ENCODE peak calls at places on chromosomes 3 and 15, in six cellular contexts. C is HCT116, A is K562, Z is endothelial cell of umbilical vein, U is H1, X is A549. K is an unnamed sample.

GRCh38 chr3:124147429-124147828 is 155.5 kb upstream of the ROPN1 start:
- DNase-seq in Z (no peak), A (no peak), U (peak; percentile 0), C (no peak), X (no peak), K (no peak)

GRCh38 chr3:15629860-15630597 is 28.5 kb downstream of the BTD start:
- DNase-seq in X (peak; percentile 86), Z (peak; percentile 91), C (peak; percentile 70), A (peak; percentile 72), U (no peak), K (peak; percentile 44)

GRCh38 chr3:31762888-31763351 is 218.1 kb downstream of the OSBPL10 start:
- DNase-seq in C (no peak), Z (no peak), U (no peak), A (no peak), X (no peak), K (no peak)

GRCh38 chr3:168248383-168249047 is 152.8 kb upstream of the GOLIM4 start:
- DNase-seq in C (no peak), Z (peak; percentile 16), A (no peak), X (peak; percentile 16), U (peak; percentile 65), K (peak; percentile 51)

GRCh38 chr3:127159547-127159946 is 33.4 kb upstream of the PRR23E start:
- DNase-seq in U (no peak), Z (no peak), A (no peak), C (no peak), X (no peak), K (peak; percentile 23)

GRCh38 chr15:82020588-82020987 is 25.2 kb downstream of the MEX3B start:
- DNase-seq in U (no peak), Z (no peak), X (no peak), A (no peak), C (no peak), K (no peak)

GRCh38 chr3:85864896-85865295 is 906.1 kb downstream of the CADM2 start:
- DNase-seq in X (no peak), C (no peak), Z (no peak), A (no peak), U (no peak), K (no peak)

GRCh38 chr3:149388714-149389417 is 11.4 kb upstream of the TM4SF1 start:
- DNase-seq in X (peak; percentile 60), U (no peak), Z (no peak), C (no peak), A (no peak), K (no peak)

GRCh38 chr15:79170256-79170664 is 79.7 kb upstream of the RASGRF1 start:
- DNase-seq in X (peak; percentile 52), U (no peak), A (no peak), C (no peak), Z (no peak), K (no peak)

GRCh38 chr3:126850370-126851085 is 132.4 kb upstream of the PLXNA1 start:
- DNase-seq in U (peak; percentile 68), X (peak; percentile 41), A (no peak), Z (no peak), C (no peak), K (peak; percentile 72)

GRCh38 chr3:157109267-157110141 is 50.4 kb downstream of the CCNL1 start:
- DNase-seq in U (no peak), X (no peak), A (peak; percentile 87), C (no peak), Z (no peak), K (no peak)

GRCh38 chr3:63328386-63328785 is 50.3 kb downstream of the SYNPR start:
- DNase-seq in X (no peak), Z (no peak), C (no peak), U (no peak), A (no peak), K (no peak)

GRCh38 chr3:14877404-14877803 is 58.6 kb downstream of the FGD5 start:
- DNase-seq in C (no peak), A (no peak), Z (no peak), X (no peak), U (no peak), K (no peak)

GRCh38 chr3:179957264-179957845 is 79.4 kb downstream of the PEX5L start:
- DNase-seq in A (no peak), X (no peak), U (no peak), Z (no peak), C (no peak), K (no peak)

GRCh38 chr15:77634266-77634962 is 1.7 kb upstream of the LINGO1 start:
- DNase-seq in X (peak; percentile 84), Z (peak; percentile 48), A (peak; percentile 82), C (peak; percentile 26), U (peak; percentile 93), K (peak; percentile 92)

GRCh38 chr15:96595951-96596350 is 265.5 kb downstream of the NR2F2 start:
- DNase-seq in X (no peak), Z (no peak), U (no peak), A (no peak), C (no peak), K (no peak)

DNA sequence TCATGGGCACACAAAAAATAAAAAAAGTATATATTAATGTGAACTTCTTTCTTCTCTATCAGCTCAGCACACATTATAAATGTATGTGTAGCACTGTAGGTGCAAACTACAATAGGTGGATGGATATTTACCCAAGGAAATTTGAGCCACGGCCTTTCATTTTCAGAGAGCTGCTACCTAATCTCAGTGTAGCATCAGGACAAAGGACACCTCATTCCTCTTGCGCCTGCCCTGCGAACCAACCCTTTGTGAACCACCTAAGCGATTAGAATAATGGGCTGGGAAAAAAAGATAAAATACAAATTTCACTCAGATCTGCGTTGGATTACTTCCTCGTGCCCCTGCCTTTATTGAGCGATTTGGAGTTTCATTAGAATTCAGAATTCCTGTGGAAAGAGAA is 263.2 kb downstream of the NR2F2 start:
- DNase-seq in A (no peak), Z (no peak), C (no peak), X (no peak), U (no peak), K (no peak)
- TF ChIP-seq MAX in A (no peak), Z (no peak), C (no peak), X (no peak), U (no peak), K (no peak)

GRCh38 chr15:63466378-63467192 is 37.8 kb upstream of the USP3 start:
- DNase-seq in Z (peak; percentile 77), C (peak; percentile 74), A (peak; percentile 71), U (peak; percentile 55), X (peak; percentile 88), K (peak; percentile 34)
- TF ChIP-seq MAX in Z (no peak), C (no peak), A (no peak), U (no peak), X (peak; percentile 50), K (no peak)

GRCh38 chr3:53534996-53535395 is 40.6 kb downstream of the CACNA1D start:
- DNase-seq in A (no peak), U (no peak), C (no peak), X (no peak), Z (no peak), K (no peak)
- TF ChIP-seq MAX in A (no peak), U (no peak), C (no peak), X (no peak), Z (no peak), K (no peak)

DNA sequence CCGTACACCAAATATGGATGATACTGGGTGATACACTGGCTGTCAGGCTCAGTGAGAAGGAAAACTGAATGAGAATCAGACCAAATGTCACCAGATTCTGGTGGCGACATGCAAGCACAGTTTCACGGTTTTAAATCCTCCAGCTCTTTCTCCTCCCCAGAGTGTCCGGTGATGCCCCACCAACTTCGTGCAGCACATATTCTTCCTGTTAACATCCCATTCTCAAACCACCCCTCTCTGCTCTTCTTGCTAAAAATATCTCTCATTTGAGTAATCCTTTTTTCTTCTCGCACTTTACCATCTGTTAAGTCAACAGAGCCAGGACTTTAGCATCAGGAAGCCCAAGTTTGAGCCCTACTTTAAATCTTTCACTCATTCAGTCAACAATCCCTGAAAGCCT is 68.1 kb upstream of the VGLL4 start:
- DNase-seq in C (no peak), A (no peak), X (no peak), U (no peak), Z (no peak), K (no peak)
- TF ChIP-seq MAX in C (no peak), A (no peak), X (no peak), U (no peak), Z (no peak), K (no peak)

GRCh38 chr15:90099072-90099867 is 3.0 kb downstream of the IDH2 start:
- DNase-seq in Z (no peak), X (no peak), U (no peak), A (no peak), C (no peak), K (no peak)

GRCh38 chr15:90101130-90101968 is 919 bp downstream of the IDH2 start:
- DNase-seq in C (no peak), A (peak; percentile 33), U (no peak), X (no peak), Z (peak; percentile 48), K (no peak)

GRCh38 chr15:90101969-90102890 is at the start of gene IDH2:
- DNase-seq in X (peak; percentile 78), C (peak; percentile 38), A (peak; percentile 98), Z (peak; percentile 87), U (peak; percentile 88), K (peak; percentile 82)

GRCh38 chr15:90097475-90097874 is 4.8 kb downstream of the IDH2 start:
- DNase-seq in X (no peak), C (no peak), U (no peak), Z (no peak), A (no peak), K (no peak)

DNA sequence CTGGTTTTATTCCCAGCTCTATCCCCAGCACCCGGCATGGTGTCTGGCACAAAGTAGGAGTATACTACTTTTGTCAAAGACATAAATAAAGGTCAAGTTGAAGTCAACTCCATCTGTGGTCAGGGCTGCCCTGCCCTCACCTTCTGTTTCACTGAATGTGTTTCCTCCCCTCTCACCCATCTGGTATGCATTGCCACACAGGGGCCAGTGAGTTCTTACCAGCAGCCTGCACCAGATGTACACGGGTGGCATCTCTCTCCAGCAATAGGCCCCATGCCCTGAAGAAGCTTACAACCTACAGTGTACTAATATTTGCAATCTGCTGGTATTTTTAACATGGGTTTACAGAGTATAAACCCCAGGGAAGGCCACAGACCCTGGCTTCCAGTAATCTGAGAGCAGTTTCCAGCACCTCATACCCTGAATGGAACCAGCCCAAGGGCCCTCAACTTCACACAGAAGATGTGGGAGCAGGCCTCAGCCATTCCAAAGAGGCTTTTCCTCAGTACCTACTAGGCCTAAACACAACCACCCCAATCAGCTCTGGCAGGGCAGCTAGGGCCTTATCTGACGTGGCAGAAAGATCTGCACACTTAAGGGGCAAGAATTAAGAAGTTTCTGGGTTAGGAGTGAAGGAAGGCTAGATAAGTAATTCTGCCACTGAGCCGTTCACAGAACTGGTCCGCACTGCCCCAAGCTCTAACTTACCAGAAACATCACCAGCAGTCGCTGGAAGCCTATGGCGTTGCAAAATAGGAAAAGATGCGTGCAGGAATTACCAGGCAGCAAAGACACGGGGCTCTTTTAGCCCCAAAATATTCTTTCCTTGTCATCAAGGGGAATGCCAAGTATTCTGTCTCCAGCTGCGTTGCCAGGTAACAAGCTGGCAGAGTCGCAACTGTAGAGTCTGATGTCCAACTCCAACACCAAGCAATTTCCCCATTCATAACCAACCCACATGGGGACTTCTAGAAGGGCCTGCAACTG is 2.1 kb downstream of the IDH2 start:
- DNase-seq in U (no peak), C (no peak), X (no peak), Z (no peak), A (no peak), K (no peak)
- TF ChIP-seq MAX in U (no peak), C (no peak), X (no peak), Z (no peak), A (no peak), K (no peak)

DNA sequence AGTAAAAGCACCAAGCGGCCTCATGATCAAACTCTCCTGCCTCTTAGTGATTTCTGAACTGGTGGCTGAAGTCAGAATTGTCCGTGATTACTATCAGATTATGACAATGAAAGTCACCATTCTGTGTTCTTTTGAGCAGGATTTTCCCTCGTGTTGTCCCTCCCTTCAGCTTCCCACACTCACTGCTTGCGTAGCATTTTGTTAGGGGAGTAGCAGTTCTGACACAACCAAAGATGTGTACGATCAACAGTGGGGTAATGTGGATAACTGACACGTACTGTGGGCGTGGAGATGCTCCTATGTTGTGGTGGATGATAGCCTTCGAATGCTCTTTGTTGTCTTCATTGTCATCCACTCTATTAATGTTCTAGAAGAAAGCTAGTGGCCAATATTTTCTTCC is 67.8 kb upstream of the ICE2 start:
- DNase-seq in X (no peak), C (no peak), Z (no peak), A (no peak), U (no peak), K (no peak)
- TF ChIP-seq MAX in X (no peak), C (no peak), Z (no peak), A (no peak), U (no peak), K (no peak)

K was measured in WTC11.